ENCODE peak calls at places on chromosomes 11 and 22, in eight cellular contexts. D is kidney tubule cell; T is EL; G is pancreas; V is right lobe of liver; Q is HuH-7; U is effector CD4-positive, alpha-beta T cell; Z is stimulated activated CD8-positive, alpha-beta memory T cell treated with anti-CD3 and anti-CD28 coated beads, Interleukin-12 subunit alpha, Interleukin-12 subunit beta, amount 100 ng/mL, for 1 hour. P is an unnamed sample.

GRCh38 chr22:21582801-21583740 is 15.6 kb downstream of the UBE2L3 start:
- DNase-seq in Z (no peak), D (no peak), U (no peak), V (no peak), T (no peak), G (no peak), Q (no peak), P (no peak)

GRCh38 chr11:115905331-115905730 is 401.1 kb upstream of the CADM1 start:
- DNase-seq in V (no peak), G (no peak), T (no peak), Q (no peak), Z (no peak), D (peak; percentile 31), U (no peak), P (no peak)

GRCh38 chr22:36465232-36466021 is 16.0 kb downstream of the TXN2 start:
- DNase-seq in U (no peak), Q (no peak), D (peak; percentile 99), Z (no peak), G (peak; percentile 97), V (peak; percentile 95), T (peak; percentile 99), P (no peak)

GRCh38 chr11:8098361-8098760 is 17.4 kb downstream of the TUB start:
- DNase-seq in D (peak; percentile 22), Q (no peak), U (no peak), V (no peak), T (peak; percentile 80), Z (no peak), G (no peak), P (no peak)

GRCh38 chr22:44943701-44944324 is 66.0 kb downstream of the PHF21B start:
- DNase-seq in T (no peak), D (no peak), V (peak; percentile 42), Z (no peak), Q (no peak), G (no peak), U (no peak), P (no peak)

GRCh38 chr11:117875397-117876048 is 935 bp downstream of the FXYD6 start:
- DNase-seq in T (no peak), D (no peak), U (peak; percentile 12), V (no peak), G (no peak), Q (no peak), Z (no peak), P (no peak)

GRCh38 chr11:35192347-35192746 is 53.4 kb downstream of the CD44 start:
- DNase-seq in Q (peak; percentile 35), T (no peak), V (peak; percentile 82), G (no peak), U (no peak), Z (no peak), D (no peak), P (no peak)

GRCh38 chr11:107801641-107802040 is 56.9 kb downstream of the SLC35F2 start:
- DNase-seq in T (no peak), G (no peak), U (no peak), V (no peak), Z (no peak), Q (no peak), D (peak; percentile 90), P (no peak)

GRCh38 chr11:126833020-126833419 is 167.6 kb downstream of the KIRREL3 start:
- DNase-seq in Q (no peak), U (no peak), T (no peak), Z (no peak), G (no peak), V (no peak), D (no peak), P (no peak)

GRCh38 chr11:12451179-12451814 is 73.9 kb downstream of the PARVA start:
- DNase-seq in D (no peak), T (no peak), V (no peak), Z (no peak), U (no peak), G (no peak), Q (no peak), P (no peak)

GRCh38 chr11:76802621-76803020 is 19.5 kb downstream of the TSKU start:
- DNase-seq in D (no peak), V (no peak), T (no peak), G (no peak), Z (no peak), U (no peak), Q (no peak), P (no peak)

GRCh38 chr22:20663137-20663828 is 110.6 kb upstream of the SERPIND1 start:
- DNase-seq in U (no peak), T (no peak), Q (no peak), V (no peak), G (no peak), D (no peak), Z (no peak), P (no peak)

GRCh38 chr22:47333625-47334024 is 571.2 kb downstream of the TBC1D22A start:
- DNase-seq in T (peak; percentile 26), Q (no peak), V (peak; percentile 59), U (no peak), G (no peak), D (peak; percentile 45), Z (no peak), P (no peak)

GRCh38 chr22:39496131-39496838 is 5.8 kb upstream of the MIEF1 start:
- DNase-seq in D (peak; percentile 64), T (peak; percentile 63), G (peak; percentile 71), V (peak; percentile 76), Q (peak; percentile 83), Z (peak; percentile 30), U (peak; percentile 35), P (peak; percentile 81)

GRCh38 chr11:17596310-17596669 is 49.2 kb downstream of the OTOG start:
- DNase-seq in Q (no peak), G (peak; percentile 4), V (no peak), U (no peak), Z (no peak), D (no peak), T (no peak), P (no peak)

GRCh38 chr22:28015676-28016601 is 96.9 kb upstream of the PITPNB start:
- DNase-seq in Z (no peak), V (no peak), T (no peak), Q (no peak), U (no peak), D (no peak), G (no peak), P (no peak)

GRCh38 chr11:18650859-18651557 is 16.9 kb upstream of the SPTY2D1 start:
- DNase-seq in Q (peak; percentile 29), G (peak; percentile 46), D (peak; percentile 69), V (no peak), U (peak; percentile 10), Z (no peak), T (peak; percentile 69), P (peak; percentile 71)

GRCh38 chr11:78933361-78933760 is 358.7 kb upstream of the NARS2 start:
- DNase-seq in Z (no peak), V (no peak), T (no peak), D (no peak), G (no peak), Q (no peak), U (no peak), P (no peak)

GRCh38 chr22:37016134-37016910 is 2.9 kb downstream of the TST start:
- DNase-seq in Z (no peak), U (no peak), T (no peak), Q (no peak), D (no peak), V (no peak), G (no peak), P (no peak)

GRCh38 chr11:46375392-46376101 is 5.9 kb upstream of the MDK start:
- DNase-seq in V (no peak), Z (no peak), T (no peak), U (no peak), D (no peak), G (no peak), Q (no peak), P (no peak)

GRCh38 chr11:120652705-120653335 is 141.3 kb downstream of the GRIK4 start:
- DNase-seq in V (no peak), Z (no peak), U (no peak), G (no peak), Q (no peak), T (peak; percentile 7), D (no peak), P (no peak)

GRCh38 chr11:4027746-4028145 is 66.9 kb upstream of the RRM1 start:
- DNase-seq in T (no peak), G (no peak), U (no peak), Z (no peak), D (no peak), V (no peak), Q (no peak), P (no peak)